ENCODE peak calls at places on chromosome 20, in six cellular contexts. Q, A, L, F, C and S are unnamed samples. For H3K4me1, the result is how much of the 10 kb centered on the place peaks cover.

GRCh38 chr20:49569403-49570115 is 1.6 kb upstream of the PTGIS start:
- DNase-seq in C (no peak), F (no peak), Q (no peak), L (no peak), A (peak), S (peak)

GRCh38 chr20:38514947-38515346 is 42.3 kb downstream of the RALGAPB start:
- DNase-seq in A (no peak), L (no peak), Q (no peak), C (no peak), F (no peak), S (no peak)

GRCh38 chr20:20413801-20414200 is 45.9 kb downstream of the INSM1 start:
- DNase-seq in L (no peak), Q (no peak), A (peak), F (no peak), C (no peak), S (no peak)

GRCh38 chr20:64038579-64039292 is 2.8 kb downstream of the C20orf204 start:
- DNase-seq in Q (peak), A (peak), C (peak), F (peak), L (peak), S (peak)

GRCh38 chr20:63896136-63896890 is 1.4 kb downstream of the DNAJC5 start:
- DNase-seq in C (no peak), Q (no peak), A (peak), F (no peak), L (peak), S (peak)

GRCh38 chr20:42484335-42484734 is 705.4 kb downstream of the PTPRT start:
- DNase-seq in F (no peak), A (no peak), C (no peak), L (peak), Q (no peak), S (no peak)

GRCh38 chr20:57474191-57474590 is 50.7 kb downstream of the CTCFL start:
- DNase-seq in A (no peak), L (no peak), F (no peak), Q (no peak), C (no peak), S (no peak)

GRCh38 chr20:44070139-44070900 is 116.7 kb downstream of the JPH2 start:
- DNase-seq in F (peak), Q (no peak), L (no peak), A (no peak), C (no peak), S (no peak)

GRCh38 chr20:25048519-25048952 is 9.4 kb downstream of the ACSS1 start:
- DNase-seq in C (no peak), F (no peak), A (no peak), L (no peak), Q (no peak), S (no peak)

GRCh38 chr20:32965581-32966373 is 38.5 kb downstream of the SUN5 start:
- DNase-seq in L (no peak), A (no peak), F (peak), C (no peak), Q (no peak), S (no peak)

GRCh38 chr20:44089987-44090674 is 96.9 kb downstream of the JPH2 start:
- DNase-seq in A (peak), L (peak), Q (no peak), C (no peak), F (no peak), S (peak)

GRCh38 chr20:40325006-40325563 is 364.0 kb downstream of the MAFB start:
- DNase-seq in C (no peak), A (no peak), Q (no peak), F (no peak), L (no peak), S (no peak)

GRCh38 chr20:23415958-23416583 is 5.2 kb downstream of the NAPB start:
- DNase-seq in F (no peak), Q (no peak), A (peak), C (no peak), L (no peak), S (no peak)

GRCh38 chr20:48196486-48196885 is 411.2 kb upstream of the SULF2 start:
- DNase-seq in A (peak), F (no peak), Q (no peak), L (no peak), C (no peak), S (no peak)

GRCh38 chr20:31691646-31692275 is 30.9 kb downstream of the BCL2L1 start:
- DNase-seq in L (no peak), F (no peak), Q (no peak), A (peak), C (no peak), S (peak)

GRCh38 chr20:19973920-19974620 is 43.1 kb upstream of the NAA20 start:
- DNase-seq in A (no peak), C (no peak), Q (no peak), L (peak), F (no peak), S (peak)

GRCh38 chr20:38043512-38044300 is 10.2 kb downstream of the RPRD1B start:
- DNase-seq in L (peak), Q (no peak), F (no peak), A (peak), C (no peak), S (peak)

GRCh38 chr20:33282991-33283555 is at the start of gene BPIFB1:
- DNase-seq in F (no peak), Q (no peak), C (peak), A (peak), L (no peak), S (no peak)

GRCh38 chr20:4082406-4083102 is 67.2 kb upstream of the RNF24 start:
- DNase-seq in F (no peak), C (peak), A (peak), Q (peak), L (no peak), S (peak)

GRCh38 chr20:52402950-52403349 is 211.4 kb upstream of the ZFP64 start:
- DNase-seq in C (no peak), L (no peak), Q (no peak), F (no peak), A (no peak), S (no peak)

GRCh38 chr20:20624914-20625313 is 87.5 kb downstream of the RALGAPA2 start:
- DNase-seq in A (no peak), L (no peak), C (no peak), F (no peak), Q (no peak), S (no peak)

GRCh38 chr20:17822540-17823155 is 122.9 kb downstream of the BANF2 start:
- DNase-seq in A (no peak), Q (no peak), L (no peak), F (no peak), C (no peak), S (no peak)

GRCh38 chr20:17823382-17824144 is 123.8 kb downstream of the BANF2 start:
- DNase-seq in F (no peak), L (no peak), C (no peak), A (peak), Q (no peak), S (no peak)

GRCh38 chr20:17825251-17825691 is 125.5 kb downstream of the BANF2 start:
- DNase-seq in C (no peak), Q (no peak), F (no peak), L (no peak), A (no peak), S (no peak)

GRCh38 chr20:17825949-17826843 is 126.4 kb downstream of the BANF2 start:
- DNase-seq in A (no peak), Q (no peak), F (no peak), C (no peak), L (peak), S (peak)

GRCh38 chr20:17824676-17825224 is 125.0 kb downstream of the BANF2 start:
- DNase-seq in Q (no peak), L (peak), F (no peak), C (no peak), A (no peak), S (no peak)
- H2BK120ac ChIP-seq in Q (no peak), L (no peak), F (no peak), C (no peak), A (no peak), S (peak)

DNA sequence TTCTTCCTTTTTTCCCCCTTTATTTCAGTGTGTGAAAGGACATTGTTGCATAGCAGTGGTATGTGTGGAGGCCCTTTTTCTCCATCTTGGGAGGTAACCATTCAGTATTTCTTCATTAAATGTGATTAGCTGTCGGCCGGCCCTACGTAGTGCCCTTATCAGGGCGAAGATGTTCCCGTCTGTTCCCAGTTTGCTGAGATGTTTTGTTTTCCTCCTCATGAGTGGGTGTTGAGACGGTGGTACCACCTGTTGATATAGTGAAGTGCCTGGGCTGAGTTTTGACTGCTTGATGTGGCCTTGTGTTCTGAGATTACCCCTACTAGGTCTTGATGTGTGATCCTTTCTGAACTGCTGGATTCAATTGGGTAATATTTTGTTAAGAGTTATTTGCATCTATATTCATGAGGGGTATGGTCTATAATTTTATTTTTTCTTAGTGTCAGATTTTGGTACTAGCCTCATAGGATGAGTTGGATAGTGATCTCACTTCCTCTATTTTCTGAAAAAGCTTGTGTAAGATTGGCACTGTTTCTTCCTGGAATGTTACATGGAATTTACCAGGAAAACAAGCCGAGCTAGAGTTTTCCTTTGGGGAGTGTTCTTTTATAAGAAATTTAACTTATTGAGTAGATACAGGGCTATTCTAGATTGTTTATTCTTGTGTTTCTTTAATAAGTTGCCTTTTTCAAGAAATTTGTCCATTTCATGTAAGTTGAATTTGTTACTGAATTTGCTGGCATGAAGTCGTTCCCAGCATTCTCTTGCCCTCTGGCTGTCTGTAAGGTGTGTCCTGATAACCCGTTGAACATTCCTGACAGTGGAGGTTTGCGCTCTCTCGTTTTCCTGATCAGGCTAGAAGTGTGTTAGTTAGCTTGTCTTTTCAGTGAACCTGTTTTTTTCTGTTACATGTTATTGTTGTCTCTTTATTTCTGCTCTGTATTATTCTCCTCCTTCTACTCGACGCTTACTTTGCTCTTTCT is 4.3 kb downstream of the MTG2 start:
- DNase-seq in A (peak), Q (no peak), C (no peak), L (peak), F (no peak), S (peak)
- H3K23ac ChIP-seq in A (no peak), Q (no peak), C (no peak), L (no peak), F (no peak), S (no peak)

GRCh38 chr20:62202083-62202395 is 18.0 kb downstream of the HRH3 start:
- DNase-seq in F (no peak), Q (no peak), L (no peak), C (no peak), A (no peak), S (peak)
- H3K4me1 ChIP-seq in F (under half), Q (under half), L (under half), C (under half), A (under half), S (under half)

DNA sequence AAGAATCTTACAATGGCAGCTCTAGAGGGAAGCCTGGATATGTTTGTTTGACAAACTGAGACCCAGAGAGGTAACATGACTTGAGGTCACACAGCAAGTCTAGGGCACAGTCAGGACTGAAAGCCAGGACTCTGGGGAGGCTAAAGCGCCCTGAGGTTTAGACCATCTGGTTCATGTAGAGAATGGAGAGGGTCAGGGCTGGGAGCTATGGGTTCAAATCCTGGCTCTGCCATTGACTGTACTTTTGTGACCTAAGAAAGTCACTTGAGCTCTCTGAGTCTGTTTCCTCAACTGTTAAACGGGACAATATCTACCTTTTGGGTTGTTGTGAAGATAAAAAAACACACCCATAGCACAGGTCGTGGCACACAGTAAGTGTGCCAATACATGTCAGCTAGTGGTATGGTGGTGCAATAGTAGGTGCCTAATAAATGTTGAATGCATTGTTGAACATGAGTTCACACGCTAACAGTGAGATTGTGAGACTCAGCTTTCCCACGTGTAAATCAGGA is 1.0 kb upstream of the TP53INP2 start:
- DNase-seq in Q (no peak), C (no peak), A (no peak), F (no peak), L (no peak), S (no peak)
- H2BK120ac ChIP-seq in Q (no peak), C (no peak), A (no peak), F (no peak), L (no peak), S (no peak)

GRCh38 chr20:2102585-2103453 is 1.2 kb downstream of the STK35 start:
- DNase-seq in L (peak), C (peak), A (peak), Q (peak), F (peak), S (peak)
- H3K23ac ChIP-seq in L (no peak), C (no peak), A (no peak), Q (peak), F (no peak), S (peak)

DNA sequence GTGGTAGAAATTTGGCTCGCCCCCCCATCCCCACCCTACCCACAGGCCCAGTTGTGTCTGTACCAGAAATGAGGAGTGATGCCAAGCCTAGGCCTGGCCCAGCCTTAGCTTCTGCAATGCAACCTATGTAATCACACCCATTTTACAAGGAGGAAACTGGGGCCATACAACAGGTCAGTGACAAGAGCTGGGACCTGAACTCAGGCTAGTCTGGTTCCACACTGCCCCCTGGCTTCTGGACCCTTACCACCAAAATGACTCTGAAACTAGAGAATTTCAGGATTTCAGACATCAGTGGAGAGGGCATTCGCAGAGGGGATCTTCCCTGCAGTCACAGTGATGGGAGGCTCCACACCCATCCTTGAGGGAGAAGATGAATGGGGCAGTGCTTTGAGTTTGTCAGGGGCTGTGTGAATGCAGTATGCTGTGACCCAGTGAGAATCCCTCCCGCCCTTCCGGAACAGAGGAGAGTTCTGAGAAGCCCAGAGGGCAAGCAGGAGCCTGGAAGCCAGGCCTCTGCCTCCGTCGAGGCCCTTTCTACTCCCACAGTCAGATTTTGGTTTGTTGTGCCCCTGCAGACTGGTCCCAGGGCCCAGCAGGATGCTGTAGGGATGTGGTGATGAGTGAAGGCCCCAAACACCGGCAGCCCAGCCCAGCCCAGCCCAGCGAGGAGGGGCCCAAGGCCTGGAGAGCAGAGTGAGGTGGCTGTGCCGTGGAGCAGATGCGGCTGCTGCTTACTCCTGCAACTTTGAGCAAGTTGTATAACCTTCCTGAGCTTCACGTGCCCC is 48.1 kb upstream of the MYL9 start:
- DNase-seq in C (peak), Q (no peak), L (no peak), A (peak), F (peak), S (no peak)
- H3K4me1 ChIP-seq in C (under half), Q (under half), L (half or more), A (under half), F (under half), S (under half)

DNA sequence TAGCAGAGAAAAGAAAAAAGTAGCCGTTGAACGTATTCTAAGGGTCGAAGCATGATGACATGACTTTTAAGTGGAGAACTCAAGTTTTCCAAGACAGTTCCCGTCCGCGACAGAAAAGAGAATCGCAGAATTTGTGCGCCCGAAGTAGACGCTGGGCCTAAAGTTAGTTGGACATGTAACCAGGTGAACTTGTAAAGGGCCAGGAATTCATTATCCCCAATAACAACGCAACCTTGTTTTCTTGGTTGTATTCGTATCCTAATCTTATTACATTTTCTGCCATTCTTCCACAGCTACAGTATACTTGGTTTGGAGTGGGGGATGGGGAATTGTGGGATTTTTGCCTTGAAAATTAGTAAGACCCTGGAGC is 925 bp downstream of the ITCH start:
- DNase-seq in F (no peak), L (peak), C (no peak), A (peak), Q (no peak), S (peak)
- H2BK120ac ChIP-seq in F (no peak), L (peak), C (no peak), A (no peak), Q (no peak), S (peak)

DNA sequence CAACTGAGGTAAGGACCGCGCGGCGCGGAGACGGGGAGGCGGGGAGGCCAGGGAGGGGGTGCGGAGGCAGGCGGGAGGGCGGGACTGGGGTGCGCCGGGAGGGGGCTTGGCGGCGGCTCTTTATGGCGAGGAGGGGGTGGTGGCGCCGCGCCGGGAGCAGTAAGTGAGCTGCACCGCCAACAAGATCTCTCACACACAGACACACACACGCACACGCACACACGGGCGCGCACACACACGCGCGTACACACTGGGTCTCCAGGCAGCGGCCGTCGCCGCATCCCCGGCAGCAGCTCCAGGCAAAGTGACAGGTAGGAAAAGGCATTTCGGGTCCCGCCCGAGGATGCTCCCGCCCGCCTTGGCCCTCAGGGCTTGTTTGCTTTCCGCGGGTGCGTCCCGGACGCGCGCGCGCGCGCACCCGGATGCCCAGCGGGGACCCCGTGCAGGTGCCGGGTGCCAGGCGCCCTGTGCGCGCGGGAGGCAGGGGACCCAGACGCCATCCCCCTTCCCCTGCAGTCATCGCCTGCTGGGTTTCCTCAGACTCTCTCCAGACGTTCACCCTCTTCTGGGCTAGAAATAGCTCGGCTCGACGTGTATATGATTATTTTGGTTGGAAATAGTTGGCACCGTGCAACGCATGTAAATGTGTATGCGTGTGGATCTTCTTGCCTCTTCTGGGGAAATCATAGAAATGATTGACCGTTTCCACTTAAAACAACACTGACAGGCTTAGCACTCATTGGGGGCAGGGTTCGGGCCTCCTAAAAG is at the start of gene PLCB4:
- DNase-seq in Q (peak), F (peak), A (peak), L (peak), C (peak), S (peak)
- H3K23ac ChIP-seq in Q (peak), F (no peak), A (no peak), L (no peak), C (no peak), S (peak)

GRCh38 chr20:36950432-36951197 is 893 bp downstream of the SAMHD1 start:
- DNase-seq in A (peak), C (peak), Q (peak), F (no peak), L (peak), S (peak)
- H3K4me1 ChIP-seq in A (under half), C (under half), Q (under half), F (under half), L (under half), S (under half)